ENCODE peak calls at places on chromosomes 6 and 20, in six cellular contexts. F, N, Y, S, Q and U are unnamed samples.

GRCh38 chr20:54680872-54681297 is 205.5 kb downstream of the DOK5 start:
- DNase-seq in Q (no peak), S (no peak), N (peak; percentile 51), Y (no peak), F (peak; percentile 56), U (peak; percentile 6)

GRCh38 chr20:10217517-10218410 is 866 bp upstream of the SNAP25 start:
- DNase-seq in F (no peak), S (no peak), Y (no peak), N (peak; percentile 95), Q (no peak), U (peak; percentile 66)

GRCh38 chr6:346389-347030 is 45.0 kb upstream of the IRF4 start:
- DNase-seq in Q (no peak), N (peak; percentile 74), S (no peak), Y (no peak), F (no peak), U (no peak)

GRCh38 chr6:93176070-93176469 is 243.3 kb downstream of the EPHA7 start:
- DNase-seq in Q (no peak), N (no peak), Y (no peak), F (no peak), S (no peak), U (no peak)

GRCh38 chr20:35166242-35166830 is 5.5 kb upstream of the PROCR start:
- DNase-seq in N (no peak), Y (peak; percentile 67), F (no peak), Q (no peak), S (peak; percentile 72), U (no peak)

GRCh38 chr20:59195316-59195993 is 31.8 kb downstream of the ZNF831 start:
- DNase-seq in F (no peak), Y (no peak), N (no peak), S (no peak), Q (no peak), U (no peak)

GRCh38 chr6:91449539-91449938 is 862.7 kb upstream of the MAP3K7 start:
- DNase-seq in N (no peak), Y (no peak), F (no peak), S (no peak), Q (no peak), U (no peak)

GRCh38 chr6:112237644-112238043 is 16.7 kb downstream of the LAMA4 start:
- DNase-seq in N (peak; percentile 83), Y (no peak), Q (no peak), S (peak; percentile 53), F (peak; percentile 59), U (no peak)

GRCh38 chr20:36821964-36822437 is 48.4 kb upstream of the DSN1 start:
- DNase-seq in S (peak; percentile 40), Y (no peak), F (peak; percentile 52), Q (no peak), N (no peak), U (no peak)

GRCh38 chr6:111663692-111664564 is 58.2 kb upstream of the TRAF3IP2 start:
- DNase-seq in F (peak; percentile 79), Q (no peak), Y (peak; percentile 78), S (peak; percentile 78), N (peak; percentile 37), U (peak; percentile 61)

GRCh38 chr6:75329703-75330102 is 45.1 kb upstream of the TMEM30A start:
- DNase-seq in N (no peak), Q (no peak), Y (no peak), F (no peak), S (no peak), U (no peak)

GRCh38 chr6:160111812-160112211 is 9.8 kb upstream of the SLC22A1 start:
- DNase-seq in F (no peak), Q (no peak), N (no peak), S (no peak), Y (no peak), U (no peak)

GRCh38 chr20:4108495-4109306 is 93.3 kb upstream of the RNF24 start:
- DNase-seq in Y (peak; percentile 68), S (peak; percentile 66), Q (peak; percentile 86), N (peak; percentile 83), F (peak; percentile 90), U (peak; percentile 89)

GRCh38 chr6:15551798-15552197 is 111.0 kb downstream of the DTNBP1 start:
- DNase-seq in F (no peak), Q (peak; percentile 56), N (peak; percentile 49), Y (no peak), S (peak; percentile 18), U (no peak)

GRCh38 chr6:16759181-16759645 is 2.0 kb downstream of the ATXN1 start:
- DNase-seq in N (peak; percentile 54), Y (no peak), F (no peak), Q (no peak), S (no peak), U (no peak)

GRCh38 chr6:158672726-158673125 is 22.9 kb downstream of the SYTL3 start:
- DNase-seq in N (no peak), Q (no peak), S (no peak), Y (no peak), F (no peak), U (no peak)

GRCh38 chr6:72776456-72776855 is 154.6 kb downstream of the KCNQ5 start:
- DNase-seq in F (no peak), S (no peak), N (no peak), Y (no peak), Q (no peak), U (no peak)

GRCh38 chr6:50663806-50664205 is 49.5 kb upstream of the TFAP2D start:
- DNase-seq in Q (no peak), N (no peak), S (no peak), F (no peak), Y (no peak), U (no peak)

GRCh38 chr20:64265201-64265600 is 9.7 kb downstream of the PCMTD2 start:
- DNase-seq in F (no peak), Q (no peak), S (no peak), N (no peak), Y (no peak), U (no peak)

GRCh38 chr20:60694763-60695162 is 557.3 kb upstream of the CDH4 start:
- DNase-seq in S (no peak), F (peak; percentile 16), N (peak; percentile 33), Q (no peak), Y (no peak), U (no peak)

GRCh38 chr6:74280130-74280692 is 584.2 kb downstream of the CD109 start:
- DNase-seq in Y (no peak), N (no peak), S (no peak), Q (no peak), F (peak; percentile 9), U (no peak)

GRCh38 chr6:166939276-166939816 is 17.0 kb downstream of the RNASET2 start:
- DNase-seq in Y (no peak), F (no peak), Q (no peak), N (no peak), S (no peak), U (no peak)

GRCh38 chr20:62190639-62191411 is 8.0 kb downstream of the MTG2 start:
- DNase-seq in Y (peak; percentile 26), F (no peak), Q (no peak), N (no peak), S (no peak), U (no peak)

GRCh38 chr6:12504325-12504966 is 212.1 kb upstream of the PHACTR1 start:
- DNase-seq in N (no peak), Y (no peak), F (no peak), S (no peak), Q (peak; percentile 49), U (no peak)

GRCh38 chr6:82924799-82925535 is 140.7 kb downstream of the UBE3D start:
- DNase-seq in F (peak; percentile 24), Q (no peak), N (no peak), Y (no peak), S (no peak), U (no peak)

GRCh38 chr6:150417899-150418824 is 49.4 kb downstream of the IYD start:
- DNase-seq in N (peak; percentile 90), Q (peak; percentile 71), S (peak; percentile 42), Y (no peak), F (peak; percentile 82), U (peak; percentile 64)

GRCh38 chr6:48098923-48099322 is 12.1 kb downstream of the PTCHD4 start:
- DNase-seq in S (peak; percentile 7), Y (no peak), Q (no peak), N (peak; percentile 36), F (peak; percentile 19), U (no peak)

GRCh38 chr6:167805349-167806060 is 21.2 kb upstream of the AFDN start:
- DNase-seq in F (no peak), S (no peak), N (no peak), Q (no peak), Y (no peak), U (no peak)